ENCODE peak calls at places on chromosomes 13 and 19, in four cellular contexts. P is K562, I is HepG2, T is SK-N-SH. Z is an unnamed sample.

GRCh38 chr13:31951215-31951678 is 80.3 kb upstream of the FRY start:
- DNase-seq in I (no peak), P (no peak), T (no peak), Z (no peak)

GRCh38 chr13:106561551-106562170 is 6.3 kb downstream of the ARGLU1 start:
- DNase-seq in I (no peak), P (no peak), T (no peak), Z (no peak)

GRCh38 chr13:34857561-34857960 is 84.5 kb upstream of the NBEA start:
- DNase-seq in T (no peak), P (no peak), I (no peak), Z (no peak)

GRCh38 chr19:4288091-4288777 is 9.2 kb downstream of the SHD start:
- DNase-seq in I (no peak), T (no peak), P (peak), Z (no peak)

GRCh38 chr13:79314652-79315051 is 91.4 kb downstream of the RBM26 start:
- DNase-seq in T (no peak), P (no peak), I (no peak), Z (no peak)

GRCh38 chr13:40292536-40292935 is 373.9 kb downstream of the FOXO1 start:
- DNase-seq in I (no peak), T (no peak), P (no peak), Z (no peak)

GRCh38 chr13:37747071-37747612 is 122.4 kb downstream of the TRPC4 start:
- DNase-seq in I (no peak), P (no peak), T (no peak), Z (no peak)

GRCh38 chr13:26601669-26602068 is 44.2 kb downstream of the WASF3 start:
- DNase-seq in I (no peak), P (peak), T (peak), Z (no peak)

GRCh38 chr19:17985037-17985818 is 18.3 kb downstream of the KCNN1 start:
- DNase-seq in I (no peak), T (no peak), P (peak), Z (no peak)

GRCh38 chr13:32278456-32278855 is 36.7 kb downstream of the ZAR1L start:
- DNase-seq in T (no peak), I (no peak), P (no peak), Z (no peak)

GRCh38 chr13:50916701-50917184 is 7.2 kb downstream of the RNASEH2B start:
- DNase-seq in I (no peak), T (no peak), P (no peak), Z (no peak)

GRCh38 chr13:113951246-113951999 is 22.5 kb downstream of the C13orf46 start:
- DNase-seq in T (peak), P (peak), I (peak), Z (peak)

GRCh38 chr19:29873024-29873800 is 61.4 kb downstream of the CCNE1 start:
- DNase-seq in P (peak), I (no peak), T (peak), Z (peak)

GRCh38 chr13:114071441-114071840 is 61.0 kb downstream of the RASA3 start:
- DNase-seq in I (no peak), T (no peak), P (no peak), Z (no peak)

GRCh38 chr13:110280996-110281688 is 25.8 kb downstream of the COL4A1 start:
- DNase-seq in T (no peak), P (no peak), I (no peak), Z (no peak)

GRCh38 chr13:108360139-108360538 is 90.6 kb downstream of the TNFSF13B start:
- DNase-seq in I (no peak), P (no peak), T (no peak), Z (no peak)

GRCh38 chr13:106591299-106591698 is 23.4 kb upstream of the ARGLU1 start:
- DNase-seq in I (peak), T (no peak), P (no peak), Z (no peak)

GRCh38 chr13:93480553-93481106 is 254.0 kb downstream of the GPC6 start:
- DNase-seq in P (no peak), T (no peak), I (peak), Z (no peak)

GRCh38 chr19:771332-771785 is 20.4 kb downstream of the MISP start:
- DNase-seq in T (peak), I (peak), P (peak), Z (no peak)

GRCh38 chr19:5018224-5019015 is 49.5 kb downstream of the KDM4B start:
- DNase-seq in T (no peak), I (no peak), P (no peak), Z (no peak)

GRCh38 chr19:2149980-2150793 is 1.2 kb downstream of the AP3D1 start:
- DNase-seq in T (peak), I (no peak), P (no peak), Z (no peak)

GRCh38 chr19:11164879-11165406 is 9.4 kb upstream of the SPC24 start:
- DNase-seq in I (no peak), T (no peak), P (no peak), Z (no peak)

GRCh38 chr13:109256866-109257760 is 529.3 kb downstream of the IRS2 start:
- DNase-seq in P (no peak), I (peak), T (no peak), Z (no peak)

GRCh38 chr19:37361994-37362393 is 8.9 kb upstream of the ZNF527 start:
- DNase-seq in P (no peak), T (no peak), I (no peak), Z (no peak)

GRCh38 chr19:2255112-2255845 is 938 bp downstream of the JSRP1 start:
- DNase-seq in T (peak), P (no peak), I (no peak), Z (peak)

GRCh38 chr13:64130170-64130569 is 2714.5 kb upstream of the PCDH20 start:
- DNase-seq in T (no peak), I (no peak), P (no peak), Z (no peak)

GRCh38 chr19:55580628-55581144 is at the start of gene ZNF579:
- DNase-seq in P (peak), T (peak), I (peak), Z (peak)

GRCh38 chr19:47013041-47013517 is 6.6 kb upstream of the NPAS1 start:
- DNase-seq in T (peak), P (peak), I (peak), Z (peak)
- TF ChIP-seq FOXJ3 in T (no peak), P (no peak), I (no peak), Z (no peak)

DNA sequence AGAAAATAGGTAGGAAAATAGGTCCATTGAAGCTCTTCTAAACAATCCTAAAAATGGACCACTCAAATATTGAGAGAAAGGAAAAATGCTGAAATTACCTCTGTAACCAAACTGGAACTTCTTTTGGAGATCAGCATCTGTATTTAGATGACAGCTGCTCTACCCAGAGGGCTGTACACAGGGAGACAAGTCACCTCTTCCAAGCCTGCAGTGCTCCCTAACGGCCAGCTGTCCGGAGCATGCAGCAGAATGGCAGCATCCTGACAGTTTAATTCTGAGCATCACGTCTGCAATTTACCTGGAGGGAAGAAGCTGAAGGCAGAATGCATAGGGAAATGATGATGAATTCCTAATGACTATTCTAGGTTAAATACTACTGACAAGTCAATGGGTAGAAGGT is 62.8 kb upstream of the DIAPH3 start:
- DNase-seq in P (peak), T (peak), I (peak), Z (peak)
- TF ChIP-seq FOXJ3 in P (no peak), T (no peak), I (no peak), Z (no peak)

DNA sequence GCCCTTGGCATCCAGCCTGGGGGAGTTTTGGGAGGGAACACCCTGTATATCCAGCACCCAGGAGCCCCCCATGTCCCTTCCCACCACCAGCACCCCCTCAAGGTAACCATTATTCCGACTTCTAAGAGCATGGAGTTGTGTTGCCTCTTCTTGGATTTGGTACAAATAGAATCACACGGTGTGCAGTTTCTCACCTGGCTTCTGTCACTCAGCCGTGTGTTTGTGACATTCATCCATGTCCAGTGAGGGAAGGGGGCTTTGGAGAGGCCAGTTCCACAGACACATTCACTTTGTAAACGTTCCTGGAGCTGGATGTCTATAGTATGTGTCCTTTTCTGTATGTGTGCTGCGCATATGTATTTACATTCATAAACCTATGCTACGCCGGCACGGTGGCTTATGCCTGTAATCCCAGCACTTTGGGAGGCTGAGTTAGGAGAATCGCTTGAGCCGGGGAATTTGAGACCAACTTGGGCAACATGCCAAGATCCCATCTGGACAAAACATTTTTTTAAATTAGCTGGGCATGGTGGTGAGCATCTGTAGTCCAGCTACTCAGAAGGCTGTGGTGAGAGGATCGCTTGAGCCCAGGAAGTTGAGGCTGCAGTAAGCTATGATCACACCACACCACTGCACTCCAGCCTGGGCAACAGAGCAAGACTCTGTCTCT is 36.6 kb downstream of the MYH14 start:
- DNase-seq in T (no peak), I (no peak), P (no peak), Z (no peak)
- TF ChIP-seq FOXJ3 in T (no peak), I (no peak), P (no peak), Z (no peak)

GRCh38 chr19:32649751-32650150 is 25.2 kb downstream of the ANKRD27 start:
- DNase-seq in P (no peak), T (no peak), I (no peak), Z (no peak)
- TF ChIP-seq FOXJ3 in P (no peak), T (no peak), I (no peak), Z (no peak)

Z was measured in WTC11.